ENCODE peak calls at places on chromosome 12, in seven cellular contexts. B, J, V, O, K, T and C are unnamed samples.

GRCh38 chr12:53046655-53047220 is 3.1 kb upstream of the TNS2 start:
- DNase-seq in B (peak), J (peak), V (peak), O (peak), K (peak), T (no peak), C (no peak)

GRCh38 chr12:92444763-92445162 is 258.0 kb upstream of the PLEKHG7 start:
- DNase-seq in B (no peak), J (no peak), V (no peak), O (no peak), K (no peak), T (peak), C (no peak)

GRCh38 chr12:1800646-1801284 is 19.6 kb upstream of the LRTM2 start:
- DNase-seq in B (peak), J (peak), V (peak), O (peak), K (peak), T (no peak), C (no peak)

GRCh38 chr12:108783446-108783845 is 52.1 kb upstream of the CORO1C start:
- DNase-seq in B (no peak), J (no peak), V (no peak), O (no peak), K (no peak), T (no peak), C (no peak)

GRCh38 chr12:62803756-62804155 is 131.2 kb downstream of the PPM1H start:
- DNase-seq in B (no peak), J (no peak), V (no peak), O (no peak), K (no peak), T (no peak), C (no peak)

GRCh38 chr12:48980953-48981756 is 3.0 kb downstream of the WNT1 start:
- DNase-seq in B (no peak), J (peak), V (peak), O (peak), K (no peak), T (no peak), C (no peak)

GRCh38 chr12:67411562-67411961 is 142.4 kb downstream of the CAND1 start:
- DNase-seq in B (no peak), J (no peak), V (no peak), O (no peak), K (no peak), T (no peak), C (no peak)

GRCh38 chr12:52093346-52093745 is 13.8 kb downstream of the SMIM41 start:
- DNase-seq in B (no peak), J (no peak), V (no peak), O (no peak), K (no peak), T (no peak), C (no peak)

GRCh38 chr12:26631846-26632245 is 201.1 kb downstream of the ITPR2 start:
- DNase-seq in B (no peak), J (no peak), V (peak), O (no peak), K (no peak), T (no peak), C (no peak)

GRCh38 chr12:3692616-3693365 is 60.1 kb downstream of the CRACR2A start:
- DNase-seq in B (no peak), J (no peak), V (no peak), O (no peak), K (no peak), T (no peak), C (no peak)

GRCh38 chr12:66072566-66072965 is 58.0 kb downstream of the LLPH start:
- DNase-seq in B (no peak), J (peak), V (no peak), O (no peak), K (no peak), T (no peak), C (no peak)

GRCh38 chr12:24911284-24911791 is 37.6 kb downstream of the BCAT1 start:
- DNase-seq in B (no peak), J (peak), V (peak), O (peak), K (no peak), T (no peak), C (peak)

GRCh38 chr12:57477710-57478681 is 1.7 kb downstream of the ARHGAP9 start:
- DNase-seq in B (no peak), J (no peak), V (peak), O (no peak), K (no peak), T (peak), C (no peak)

GRCh38 chr12:94186461-94187237 is 38.3 kb downstream of the PLXNC1 start:
- DNase-seq in B (peak), J (peak), V (peak), O (peak), K (peak), T (peak), C (peak)

GRCh38 chr12:31803306-31804184 is 74.7 kb upstream of the AMN1 start:
- DNase-seq in B (no peak), J (peak), V (no peak), O (no peak), K (no peak), T (peak), C (no peak)

GRCh38 chr12:108505121-108505520 is 10.0 kb upstream of the FICD start:
- DNase-seq in B (no peak), J (no peak), V (no peak), O (no peak), K (no peak), T (no peak), C (no peak)

GRCh38 chr12:76556373-76556772 is 3.2 kb downstream of the OSBPL8 start:
- DNase-seq in B (no peak), J (no peak), V (no peak), O (no peak), K (no peak), T (no peak), C (no peak)

GRCh38 chr12:124517260-124518050 is 50.0 kb downstream of the NCOR2 start:
- DNase-seq in B (no peak), J (no peak), V (peak), O (no peak), K (no peak), T (no peak), C (no peak)

GRCh38 chr12:19867970-19868369 is 428.7 kb downstream of the AEBP2 start:
- DNase-seq in B (no peak), J (no peak), V (no peak), O (peak), K (no peak), T (no peak), C (no peak)

GRCh38 chr12:18355429-18355828 is 94.1 kb downstream of the PIK3C2G start:
- DNase-seq in B (no peak), J (no peak), V (no peak), O (no peak), K (no peak), T (no peak), C (no peak)

GRCh38 chr12:124389537-124390441 is 94.9 kb downstream of the RFLNA start:
- DNase-seq in B (peak), J (no peak), V (no peak), O (no peak), K (no peak), T (peak), C (peak)

GRCh38 chr12:95118138-95118787 is 44.8 kb upstream of the NR2C1 start:
- DNase-seq in B (no peak), J (no peak), V (peak), O (peak), K (no peak), T (no peak), C (no peak)

GRCh38 chr12:98699568-98699967 is 54.5 kb downstream of the APAF1 start:
- DNase-seq in B (no peak), J (no peak), V (peak), O (no peak), K (no peak), T (no peak), C (no peak)

GRCh38 chr12:52681551-52682380 is 1.6 kb upstream of the KRT1 start:
- DNase-seq in B (no peak), J (no peak), V (no peak), O (no peak), K (no peak), T (no peak), C (no peak)

GRCh38 chr12:91331371-91331770 is 148.8 kb upstream of the DCN start:
- DNase-seq in B (no peak), J (no peak), V (no peak), O (no peak), K (no peak), T (no peak), C (no peak)
- H3K23ac ChIP-seq in B (no peak), J (no peak), V (no peak), O (no peak), K (no peak), T (no peak), C (no peak)

GRCh38 chr12:112199136-112199535 is 73.8 kb downstream of the TRAFD1 start:
- DNase-seq in B (no peak), J (peak), V (peak), O (peak), K (no peak), T (peak), C (no peak)
- H3K23ac ChIP-seq in B (no peak), J (no peak), V (no peak), O (no peak), K (no peak), T (peak), C (no peak)

GRCh38 chr12:121003650-121004049 is 12.6 kb downstream of the C12orf43 start:
- DNase-seq in B (no peak), J (peak), V (no peak), O (no peak), K (peak), T (no peak), C (peak)

GRCh38 chr12:121000530-121000929 is 15.8 kb downstream of the C12orf43 start:
- DNase-seq in B (no peak), J (no peak), V (no peak), O (no peak), K (no peak), T (peak), C (no peak)

GRCh38 chr12:121001841-121002483 is 14.3 kb downstream of the C12orf43 start:
- DNase-seq in B (no peak), J (no peak), V (no peak), O (no peak), K (no peak), T (no peak), C (no peak)

GRCh38 chr12:120999191-121000120 is 16.8 kb downstream of the C12orf43 start:
- DNase-seq in B (no peak), J (peak), V (peak), O (no peak), K (peak), T (no peak), C (peak)

GRCh38 chr12:121001060-121001459 is 15.2 kb downstream of the C12orf43 start:
- DNase-seq in B (no peak), J (no peak), V (no peak), O (no peak), K (no peak), T (no peak), C (no peak)
- H3K23ac ChIP-seq in B (peak), J (no peak), V (no peak), O (no peak), K (no peak), T (no peak), C (no peak)

GRCh38 chr12:100993916-100994315 is 199.3 kb downstream of the ANO4 start:
- DNase-seq in B (no peak), J (peak), V (no peak), O (no peak), K (no peak), T (no peak), C (no peak)
- H3K23ac ChIP-seq in B (no peak), J (no peak), V (no peak), O (no peak), K (no peak), T (no peak), C (no peak)